ENCODE peak calls at places on chromosomes 7 and 10, in eight cellular contexts. One of them, this sample, is unnamed.

GRCh38 chr10:124579003-124579384 is 117.4 kb downstream of the LHPP start:
- DNase-seq in foreskin fibroblast: no peak
- DNase-seq in adrenal gland: no peak
- DNase-seq in gastrocnemius medialis: no peak
- DNase-seq in GM10248: no peak
- DNase-seq in choroid plexus epithelial cell: no peak
- DNase-seq in heart left ventricle: peak
- DNase-seq in foreskin keratinocyte: peak
- DNase-seq in this sample: peak

GRCh38 chr7:92612501-92612900 is 22.3 kb upstream of the FAM133B start:
- DNase-seq in foreskin fibroblast: peak
- DNase-seq in adrenal gland: no peak
- DNase-seq in gastrocnemius medialis: no peak
- DNase-seq in GM10248: no peak
- DNase-seq in choroid plexus epithelial cell: peak
- DNase-seq in heart left ventricle: no peak
- DNase-seq in foreskin keratinocyte: no peak
- DNase-seq in this sample: no peak

GRCh38 chr10:132942101-132942739 is at the start of gene CFAP46:
- DNase-seq in foreskin fibroblast: peak
- DNase-seq in adrenal gland: peak
- DNase-seq in gastrocnemius medialis: no peak
- DNase-seq in GM10248: peak
- DNase-seq in choroid plexus epithelial cell: peak
- DNase-seq in heart left ventricle: peak
- DNase-seq in foreskin keratinocyte: peak
- DNase-seq in this sample: peak

GRCh38 chr7:138282997-138283396 is 177.1 kb upstream of the TRIM24 start:
- DNase-seq in foreskin fibroblast: no peak
- DNase-seq in adrenal gland: no peak
- DNase-seq in gastrocnemius medialis: no peak
- DNase-seq in GM10248: no peak
- DNase-seq in choroid plexus epithelial cell: peak
- DNase-seq in heart left ventricle: no peak
- DNase-seq in foreskin keratinocyte: no peak
- DNase-seq in this sample: no peak

GRCh38 chr10:51527806-51528205 is 171.6 kb downstream of the CSTF2T start:
- DNase-seq in foreskin fibroblast: no peak
- DNase-seq in adrenal gland: no peak
- DNase-seq in gastrocnemius medialis: no peak
- DNase-seq in GM10248: no peak
- DNase-seq in choroid plexus epithelial cell: peak
- DNase-seq in heart left ventricle: no peak
- DNase-seq in foreskin keratinocyte: no peak
- DNase-seq in this sample: no peak

GRCh38 chr10:122911889-122912484 is 1.6 kb downstream of the FAM24A start:
- DNase-seq in foreskin fibroblast: peak
- DNase-seq in adrenal gland: peak
- DNase-seq in gastrocnemius medialis: no peak
- DNase-seq in GM10248: peak
- DNase-seq in choroid plexus epithelial cell: peak
- DNase-seq in heart left ventricle: no peak
- DNase-seq in foreskin keratinocyte: peak
- DNase-seq in this sample: no peak

GRCh38 chr7:22587322-22587721 is 87.3 kb upstream of the STEAP1B start:
- DNase-seq in foreskin fibroblast: no peak
- DNase-seq in adrenal gland: no peak
- DNase-seq in gastrocnemius medialis: no peak
- DNase-seq in GM10248: no peak
- DNase-seq in choroid plexus epithelial cell: no peak
- DNase-seq in heart left ventricle: no peak
- DNase-seq in foreskin keratinocyte: no peak
- DNase-seq in this sample: no peak

GRCh38 chr7:51376420-51377092 is 59.9 kb upstream of the COBL start:
- DNase-seq in foreskin fibroblast: no peak
- DNase-seq in adrenal gland: no peak
- DNase-seq in gastrocnemius medialis: no peak
- DNase-seq in GM10248: no peak
- DNase-seq in choroid plexus epithelial cell: no peak
- DNase-seq in heart left ventricle: no peak
- DNase-seq in foreskin keratinocyte: peak
- DNase-seq in this sample: no peak

GRCh38 chr7:35725280-35725680 is 30.3 kb upstream of the HERPUD2 start:
- DNase-seq in foreskin fibroblast: no peak
- DNase-seq in adrenal gland: no peak
- DNase-seq in gastrocnemius medialis: no peak
- DNase-seq in GM10248: peak
- DNase-seq in choroid plexus epithelial cell: no peak
- DNase-seq in heart left ventricle: no peak
- DNase-seq in foreskin keratinocyte: no peak
- DNase-seq in this sample: no peak

GRCh38 chr10:33800545-33800944 is 466.1 kb upstream of the NRP1 start:
- DNase-seq in foreskin fibroblast: peak
- DNase-seq in adrenal gland: no peak
- DNase-seq in gastrocnemius medialis: peak
- DNase-seq in GM10248: no peak
- DNase-seq in choroid plexus epithelial cell: no peak
- DNase-seq in heart left ventricle: peak
- DNase-seq in foreskin keratinocyte: peak
- DNase-seq in this sample: no peak

GRCh38 chr7:152594801-152595200 is 81.1 kb downstream of the XRCC2 start:
- DNase-seq in foreskin fibroblast: no peak
- DNase-seq in adrenal gland: no peak
- DNase-seq in gastrocnemius medialis: no peak
- DNase-seq in GM10248: no peak
- DNase-seq in choroid plexus epithelial cell: no peak
- DNase-seq in heart left ventricle: no peak
- DNase-seq in foreskin keratinocyte: no peak
- DNase-seq in this sample: no peak

GRCh38 chr7:104895851-104896236 is 118.2 kb upstream of the KMT2E start:
- DNase-seq in foreskin fibroblast: no peak
- DNase-seq in adrenal gland: no peak
- DNase-seq in gastrocnemius medialis: no peak
- DNase-seq in GM10248: no peak
- DNase-seq in choroid plexus epithelial cell: no peak
- DNase-seq in heart left ventricle: no peak
- DNase-seq in foreskin keratinocyte: no peak
- DNase-seq in this sample: no peak

GRCh38 chr10:127578628-127579305 is 29.7 kb downstream of the NPS start:
- DNase-seq in foreskin fibroblast: no peak
- DNase-seq in adrenal gland: no peak
- DNase-seq in gastrocnemius medialis: no peak
- DNase-seq in GM10248: no peak
- DNase-seq in choroid plexus epithelial cell: no peak
- DNase-seq in heart left ventricle: peak
- DNase-seq in foreskin keratinocyte: no peak
- DNase-seq in this sample: no peak

GRCh38 chr7:158602905-158603772 is 15.5 kb upstream of the PTPRN2 start:
- DNase-seq in foreskin fibroblast: no peak
- DNase-seq in adrenal gland: no peak
- DNase-seq in gastrocnemius medialis: no peak
- DNase-seq in GM10248: peak
- DNase-seq in choroid plexus epithelial cell: peak
- DNase-seq in heart left ventricle: no peak
- DNase-seq in foreskin keratinocyte: no peak
- DNase-seq in this sample: no peak

GRCh38 chr10:5165738-5166137 is 19.2 kb downstream of the AKR1C8 start:
- DNase-seq in foreskin fibroblast: no peak
- DNase-seq in adrenal gland: no peak
- DNase-seq in gastrocnemius medialis: no peak
- DNase-seq in GM10248: no peak
- DNase-seq in choroid plexus epithelial cell: peak
- DNase-seq in heart left ventricle: no peak
- DNase-seq in foreskin keratinocyte: no peak
- DNase-seq in this sample: no peak

GRCh38 chr7:30003098-30003497 is 13.5 kb upstream of the SCRN1 start:
- DNase-seq in foreskin fibroblast: no peak
- DNase-seq in adrenal gland: no peak
- DNase-seq in gastrocnemius medialis: no peak
- DNase-seq in GM10248: no peak
- DNase-seq in choroid plexus epithelial cell: no peak
- DNase-seq in heart left ventricle: no peak
- DNase-seq in foreskin keratinocyte: no peak
- DNase-seq in this sample: no peak

GRCh38 chr7:109616551-109617069 is 1046.9 kb downstream of the DNAJB9 start:
- DNase-seq in foreskin fibroblast: no peak
- DNase-seq in adrenal gland: no peak
- DNase-seq in gastrocnemius medialis: no peak
- DNase-seq in GM10248: no peak
- DNase-seq in choroid plexus epithelial cell: no peak
- DNase-seq in heart left ventricle: no peak
- DNase-seq in foreskin keratinocyte: no peak
- DNase-seq in this sample: no peak

DNA sequence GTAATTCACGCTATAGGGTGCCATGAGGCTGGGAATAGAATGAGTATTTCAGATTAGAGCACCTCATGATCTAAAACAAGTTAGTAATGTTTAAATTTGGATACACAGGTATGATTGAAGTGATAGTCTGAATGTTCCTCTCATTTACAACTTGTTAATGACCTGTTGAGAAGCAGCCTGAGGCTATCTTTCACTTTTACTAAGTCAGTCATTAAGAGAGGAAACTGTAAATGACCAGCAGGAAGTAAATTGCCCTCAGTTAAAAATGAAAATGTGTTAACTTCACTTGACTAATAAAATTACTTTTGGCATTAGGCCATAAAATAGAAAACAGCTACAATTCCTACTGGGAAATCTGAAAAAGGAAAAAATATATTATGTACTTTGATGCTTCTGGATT is 1042.0 kb downstream of the DNAJB9 start:
- DNase-seq in foreskin fibroblast: no peak
- DNase-seq in adrenal gland: no peak
- DNase-seq in gastrocnemius medialis: no peak
- DNase-seq in GM10248: no peak
- DNase-seq in choroid plexus epithelial cell: no peak
- DNase-seq in heart left ventricle: no peak
- DNase-seq in foreskin keratinocyte: no peak
- DNase-seq in this sample: no peak
- TF ChIP-seq CTCF in foreskin fibroblast: no peak
- TF ChIP-seq CTCF in adrenal gland: no peak
- TF ChIP-seq CTCF in gastrocnemius medialis: no peak
- TF ChIP-seq CTCF in GM10248: no peak
- TF ChIP-seq CTCF in choroid plexus epithelial cell: no peak
- TF ChIP-seq CTCF in heart left ventricle: no peak
- TF ChIP-seq CTCF in foreskin keratinocyte: no peak
- TF ChIP-seq CTCF in this sample: no peak

DNA sequence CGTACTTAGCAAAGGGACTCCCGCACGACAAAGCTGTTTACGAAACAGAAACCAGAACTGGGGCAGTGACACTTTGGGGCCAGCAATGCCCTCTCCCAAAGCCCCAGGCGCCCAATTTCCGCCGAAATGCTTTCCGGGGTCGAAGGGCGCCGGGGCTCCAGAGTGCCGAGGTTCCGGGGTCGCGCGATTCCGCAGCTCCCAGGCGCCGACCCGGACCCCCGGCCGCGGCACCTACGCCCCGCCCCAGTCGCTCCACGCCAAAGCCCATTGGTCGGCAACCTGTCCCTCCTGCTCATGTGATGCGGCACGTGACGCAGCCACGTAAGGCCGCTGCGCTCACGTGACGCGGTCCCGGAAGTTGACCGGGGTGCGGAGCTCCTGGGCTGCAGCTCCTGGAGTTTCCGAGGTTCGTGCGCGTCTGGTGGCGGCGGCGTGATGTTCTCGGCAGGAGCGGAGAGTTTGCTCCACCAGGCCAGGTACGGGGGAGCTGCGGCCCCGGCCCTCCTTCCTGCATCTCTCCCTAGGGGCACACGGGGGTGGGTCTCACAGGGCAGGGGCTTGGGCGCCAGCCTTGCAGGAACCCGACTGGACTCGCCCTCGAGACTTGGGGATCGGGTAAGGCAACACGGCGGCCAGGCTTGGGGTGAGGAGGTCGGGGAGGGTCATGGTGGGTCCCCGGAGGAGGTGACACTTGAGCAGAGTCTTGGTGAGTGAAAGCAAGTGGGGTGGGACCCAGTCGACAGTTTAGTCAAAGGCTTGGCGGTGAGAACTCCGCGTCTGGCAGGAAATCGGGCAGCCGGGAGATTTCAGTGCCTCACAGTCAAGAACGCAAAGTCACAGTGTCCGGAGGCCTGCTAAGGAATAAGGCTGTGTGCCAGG is at the start of gene AP5Z1:
- DNase-seq in foreskin fibroblast: peak
- DNase-seq in adrenal gland: peak
- DNase-seq in gastrocnemius medialis: peak
- DNase-seq in GM10248: peak
- DNase-seq in choroid plexus epithelial cell: peak
- DNase-seq in heart left ventricle: peak
- DNase-seq in foreskin keratinocyte: peak
- DNase-seq in this sample: peak
- TF ChIP-seq CTCF in foreskin fibroblast: no peak
- TF ChIP-seq CTCF in adrenal gland: no peak
- TF ChIP-seq CTCF in gastrocnemius medialis: no peak
- TF ChIP-seq CTCF in GM10248: no peak
- TF ChIP-seq CTCF in choroid plexus epithelial cell: no peak
- TF ChIP-seq CTCF in heart left ventricle: no peak
- TF ChIP-seq CTCF in foreskin keratinocyte: no peak
- TF ChIP-seq CTCF in this sample: no peak

GRCh38 chr10:84876116-84876999 is 548.0 kb downstream of the CCSER2 start:
- DNase-seq in foreskin fibroblast: no peak
- DNase-seq in adrenal gland: no peak
- DNase-seq in gastrocnemius medialis: no peak
- DNase-seq in GM10248: no peak
- DNase-seq in choroid plexus epithelial cell: no peak
- DNase-seq in heart left ventricle: no peak
- DNase-seq in foreskin keratinocyte: no peak
- DNase-seq in this sample: no peak
- TF ChIP-seq CTCF in foreskin fibroblast: no peak
- TF ChIP-seq CTCF in adrenal gland: no peak
- TF ChIP-seq CTCF in gastrocnemius medialis: no peak
- TF ChIP-seq CTCF in GM10248: no peak
- TF ChIP-seq CTCF in choroid plexus epithelial cell: no peak
- TF ChIP-seq CTCF in heart left ventricle: no peak
- TF ChIP-seq CTCF in foreskin keratinocyte: no peak
- TF ChIP-seq CTCF in this sample: no peak

DNA sequence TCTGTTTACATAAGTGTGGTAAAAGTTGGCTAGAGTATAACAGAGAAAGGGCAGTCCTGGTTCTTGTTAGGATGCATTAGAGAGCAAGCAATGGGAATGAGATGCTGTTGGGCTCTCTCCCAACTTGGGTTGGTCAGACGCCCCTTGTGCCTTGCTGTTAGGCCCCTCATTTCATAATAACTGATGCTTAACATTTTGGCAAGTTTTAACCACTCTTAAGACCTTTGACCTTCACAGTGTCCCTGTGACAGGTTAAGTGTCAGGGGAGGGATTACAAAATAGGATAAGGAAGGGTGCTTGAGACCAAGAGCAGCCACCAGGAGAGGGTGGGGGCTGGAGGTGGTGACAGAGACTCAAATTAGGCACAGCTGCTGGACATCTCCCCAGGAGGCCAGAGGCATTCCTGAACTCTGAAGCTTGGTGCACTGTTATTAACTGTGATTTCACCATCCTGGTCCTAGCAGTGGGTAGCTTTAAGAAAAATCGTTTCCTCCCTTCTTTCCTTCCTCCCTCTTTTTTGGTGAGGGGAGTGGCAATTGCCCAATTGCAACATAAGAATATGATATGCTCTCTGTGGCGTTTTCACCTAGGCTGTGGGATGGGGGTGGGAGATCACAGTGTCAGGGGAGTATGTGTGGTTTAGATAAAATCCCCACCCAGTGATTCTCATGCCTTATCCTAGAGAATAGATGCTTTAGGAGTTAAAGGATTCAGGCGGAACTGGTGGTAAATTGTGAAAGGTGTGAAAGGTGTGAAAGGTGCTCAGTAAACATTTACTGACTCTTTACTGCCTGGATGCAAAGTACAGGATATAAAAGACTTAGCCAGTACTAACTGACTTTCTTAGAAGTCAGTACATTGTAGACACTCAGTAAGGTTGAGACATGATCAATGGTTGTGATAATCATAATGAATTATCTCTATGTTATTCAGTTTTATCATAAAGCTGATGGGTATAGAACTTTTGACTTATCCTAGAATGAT is 270.5 kb downstream of the BICC1 start:
- DNase-seq in foreskin fibroblast: peak
- DNase-seq in adrenal gland: no peak
- DNase-seq in gastrocnemius medialis: peak
- DNase-seq in GM10248: no peak
- DNase-seq in choroid plexus epithelial cell: peak
- DNase-seq in heart left ventricle: peak
- DNase-seq in foreskin keratinocyte: no peak
- DNase-seq in this sample: no peak
- TF ChIP-seq CTCF in foreskin fibroblast: no peak
- TF ChIP-seq CTCF in adrenal gland: no peak
- TF ChIP-seq CTCF in gastrocnemius medialis: no peak
- TF ChIP-seq CTCF in GM10248: no peak
- TF ChIP-seq CTCF in choroid plexus epithelial cell: no peak
- TF ChIP-seq CTCF in heart left ventricle: no peak
- TF ChIP-seq CTCF in foreskin keratinocyte: no peak
- TF ChIP-seq CTCF in this sample: no peak

This sample was measured in glutamatergic neuron.